ENCODE peak calls at places on chromosomes 12 and 14, in nine cellular contexts. I, P, G, Q, J, R, H, W and M are unnamed samples.

GRCh38 chr14:55749201-55749812 is 169.3 kb downstream of the KTN1 start:
- DNase-seq in R (no peak), I (no peak), J (no peak), W (no peak), H (no peak), Q (no peak), G (no peak), P (no peak), M (no peak)

GRCh38 chr12:126434412-126434811 is 1369.2 kb downstream of the AACS start:
- DNase-seq in G (no peak), R (no peak), H (no peak), P (no peak), J (no peak), I (no peak), Q (no peak), W (no peak), M (no peak)

GRCh38 chr12:13817131-13817530 is 164.3 kb downstream of the GRIN2B start:
- DNase-seq in H (no peak), Q (no peak), W (no peak), J (peak), I (no peak), P (no peak), R (no peak), G (no peak), M (no peak)

GRCh38 chr14:74019408-74019714 is 212 bp downstream of the BBOF1 start:
- DNase-seq in I (no peak), R (no peak), J (no peak), Q (no peak), P (no peak), G (no peak), H (no peak), W (no peak), M (no peak)

GRCh38 chr12:107568718-107569117 is 116.9 kb upstream of the PWP1 start:
- DNase-seq in Q (peak), J (no peak), G (no peak), H (no peak), I (no peak), R (no peak), W (no peak), P (no peak), M (no peak)

GRCh38 chr12:3317841-3318501 is 173.0 kb upstream of the PRMT8 start:
- DNase-seq in I (no peak), Q (no peak), W (no peak), G (no peak), P (no peak), R (no peak), J (no peak), H (no peak), M (no peak)

GRCh38 chr14:58863576-58864345 is 226.0 kb downstream of the DACT1 start:
- DNase-seq in R (no peak), Q (no peak), H (no peak), W (no peak), P (no peak), J (no peak), G (no peak), I (no peak), M (no peak)

GRCh38 chr12:121799842-121800693 is 3.7 kb upstream of the SETD1B start:
- DNase-seq in W (no peak), G (peak), I (peak), P (no peak), H (peak), Q (peak), R (no peak), J (peak), M (peak)

GRCh38 chr12:112236386-112236785 is 111.0 kb downstream of the TRAFD1 start:
- DNase-seq in R (no peak), W (no peak), I (no peak), H (no peak), Q (no peak), J (no peak), P (no peak), G (no peak), M (no peak)

GRCh38 chr14:24670594-24670993 is 36.6 kb upstream of the GZMB start:
- DNase-seq in R (no peak), H (no peak), G (no peak), W (no peak), J (no peak), Q (no peak), P (no peak), I (no peak), M (peak)